ENCODE peak calls at places on chromosomes 13 and 19, in five cellular contexts. L is astrocyte, D is fibroblast of lung, Q is H1, Z is PC-9. Y is an unnamed sample.
A peak's percentile ranks its signal among the peaks of the same experiment; 100 is the strongest.

GRCh38 chr19:36152061-36152885 is at the start of gene COX7A1:
- DNase-seq in L (no peak), D (peak; percentile 42), Q (no peak), Z (no peak), Y (peak; percentile 92)

GRCh38 chr13:74062933-74063332 is 71.3 kb downstream of the KLF12 start:
- DNase-seq in L (peak; percentile 79), D (peak; percentile 67), Q (no peak), Z (no peak), Y (peak; percentile 82)

GRCh38 chr13:39336964-39337363 is 266.0 kb downstream of the LHFPL6 start:
- DNase-seq in L (no peak), D (no peak), Q (no peak), Z (no peak), Y (no peak)

GRCh38 chr19:47135156-47135555 is 4.5 kb downstream of the SAE1 start:
- DNase-seq in L (no peak), D (no peak), Q (no peak), Z (no peak), Y (no peak)

GRCh38 chr13:20254076-20254475 is 22.0 kb upstream of the GJB6 start:
- DNase-seq in L (no peak), D (no peak), Q (no peak), Z (no peak), Y (no peak)

GRCh38 chr19:11187409-11187808 is 9.9 kb downstream of the KANK2 start:
- DNase-seq in L (no peak), D (no peak), Q (no peak), Z (no peak), Y (peak; percentile 62)

GRCh38 chr13:90105276-90105675 is 1242.2 kb upstream of the MIR17HG start:
- DNase-seq in L (peak; percentile 71), D (peak; percentile 12), Q (no peak), Z (peak; percentile 64), Y (no peak)

GRCh38 chr19:52635786-52636570 is 2.2 kb downstream of the ZNF83 start:
- DNase-seq in L (peak; percentile 35), D (no peak), Q (no peak), Z (no peak), Y (peak; percentile 73)

GRCh38 chr19:43527860-43528622 is 1.0 kb upstream of the ETHE1 start:
- DNase-seq in L (no peak), D (no peak), Q (no peak), Z (no peak), Y (peak; percentile 34)

GRCh38 chr13:55230570-55230908 is 1910.2 kb upstream of the PRR20A start:
- DNase-seq in L (no peak), D (no peak), Q (no peak), Z (no peak), Y (no peak)

GRCh38 chr19:2675892-2676291 is 26.6 kb downstream of the GNG7 start:
- DNase-seq in L (no peak), D (no peak), Q (no peak), Z (no peak), Y (peak; percentile 32)
- H3K4me2 ChIP-seq in L (no peak overlapping the region), D (no peak overlapping the region), Q (no peak overlapping the region), Z (no peak overlapping the region), Y (no peak overlapping the region)

GRCh38 chr13:30616927-30617314 is 799 bp upstream of the USPL1 start:
- DNase-seq in L (peak; percentile 92), D (peak; percentile 96), Q (peak; percentile 17), Z (no peak), Y (no peak)

GRCh38 chr13:30618186-30618937 is 642 bp downstream of the USPL1 start:
- DNase-seq in L (no peak), D (no peak), Q (no peak), Z (no peak), Y (no peak)

GRCh38 chr13:30618938-30619289 is 1.2 kb downstream of the USPL1 start:
- DNase-seq in L (no peak), D (no peak), Q (no peak), Z (no peak), Y (no peak)

GRCh38 chr13:30617315-30618185 is at the start of gene USPL1:
- DNase-seq in L (peak; percentile 99), D (peak; percentile 100), Q (peak; percentile 98), Z (peak; percentile 95), Y (peak; percentile 92)

GRCh38 chr13:30615851-30616311 is 1.8 kb upstream of the USPL1 start:
- DNase-seq in L (peak; percentile 24), D (peak; percentile 65), Q (no peak), Z (no peak), Y (no peak)
- H2AFZ ChIP-seq in L (peak overlapping the region; percentile 22), D (peak overlapping the region; percentile 24), Q (no peak overlapping the region), Z (peak overlapping the region; percentile 97), Y (peak overlapping the region; percentile 76)

DNA sequence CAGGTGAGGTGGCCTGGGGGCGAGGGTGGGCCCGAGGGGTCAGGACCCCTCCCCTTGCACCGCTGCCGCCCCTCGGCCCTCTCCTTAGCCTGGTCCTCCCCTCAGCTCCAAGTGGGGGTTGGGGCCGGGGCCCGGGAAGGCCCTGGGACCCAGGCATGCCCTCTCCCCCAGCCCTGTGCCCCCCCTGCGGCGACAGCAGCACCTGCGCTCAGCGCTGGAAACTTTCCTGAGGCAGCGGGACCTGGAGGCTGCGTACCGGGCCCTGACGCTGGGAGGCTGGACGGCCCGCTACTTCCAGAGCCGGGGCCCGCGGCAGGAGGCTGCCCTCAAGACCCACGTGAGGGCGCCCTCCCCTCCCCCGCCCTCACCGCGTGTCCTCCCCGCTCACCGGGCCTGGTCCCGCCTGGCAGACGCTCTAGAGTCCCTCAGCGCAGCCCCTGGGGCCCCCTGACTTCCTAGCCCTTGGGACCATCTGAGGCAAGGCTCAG is 2.4 kb downstream of the KMT5C start:
- DNase-seq in L (no peak), D (no peak), Q (no peak), Z (no peak), Y (peak; percentile 10)
- H3K4me2 ChIP-seq in L (peak overlapping the region; percentile 100), D (no peak overlapping the region), Q (peak overlapping the region; percentile 94), Z (no peak overlapping the region), Y (no peak overlapping the region)

DNA sequence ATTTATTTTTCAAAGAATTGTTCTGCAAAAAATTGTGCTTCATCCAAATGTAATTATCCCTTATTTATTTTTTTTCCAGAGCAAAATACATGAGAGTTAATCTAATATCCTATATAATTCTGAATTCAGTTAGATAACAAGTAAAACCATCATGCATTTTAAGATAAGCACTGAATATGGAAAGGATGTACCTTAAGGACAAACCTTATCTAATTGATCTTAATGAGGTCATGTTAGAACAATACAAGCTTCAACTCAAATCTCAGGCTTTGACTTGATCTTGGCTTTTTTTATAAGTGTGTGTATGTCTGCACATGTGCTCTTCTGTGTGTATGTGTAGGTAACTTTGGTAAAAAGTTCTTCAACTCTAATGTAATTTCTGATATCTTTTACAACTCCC is 1828.8 kb downstream of the PCDH9 start:
- DNase-seq in L (no peak), D (no peak), Q (no peak), Z (no peak), Y (no peak)
- H2AFZ ChIP-seq in L (no peak overlapping the region), D (no peak overlapping the region), Q (no peak overlapping the region), Z (no peak overlapping the region), Y (no peak overlapping the region)

GRCh38 chr19:5882421-5882968 is 12.2 kb upstream of the FUT5 start:
- DNase-seq in L (no peak), D (peak; percentile 37), Q (no peak), Z (no peak), Y (peak; percentile 57)
- H3K4me2 ChIP-seq in L (no peak overlapping the region), D (no peak overlapping the region), Q (no peak overlapping the region), Z (no peak overlapping the region), Y (no peak overlapping the region)

GRCh38 chr13:68257111-68257842 is 1027.1 kb upstream of the PCDH9 start:
- DNase-seq in L (no peak), D (peak; percentile 51), Q (no peak), Z (peak; percentile 66), Y (no peak)

DNA sequence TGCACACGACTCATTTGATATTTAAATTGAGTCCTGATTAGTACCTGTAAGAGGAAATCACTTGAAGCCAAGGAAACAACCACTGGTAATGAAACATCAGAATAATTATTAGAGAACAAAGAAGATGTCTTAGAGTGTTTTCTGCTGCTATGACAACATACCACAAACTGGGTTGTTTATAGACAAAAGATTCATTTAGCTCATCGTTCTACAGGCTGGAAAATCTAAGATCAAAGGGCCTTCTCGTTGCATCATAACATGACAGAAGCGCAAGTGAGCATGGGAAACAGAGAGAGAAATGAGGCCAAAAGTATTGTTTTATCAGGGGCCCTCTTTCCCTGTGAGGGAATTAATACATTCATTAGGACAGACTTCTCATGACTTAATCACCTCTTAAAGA is 1024.0 kb upstream of the PCDH9 start:
- DNase-seq in L (no peak), D (peak; percentile 9), Q (no peak), Z (no peak), Y (no peak)
- H2AFZ ChIP-seq in L (no peak overlapping the region), D (no peak overlapping the region), Q (peak overlapping the region; percentile 70), Z (no peak overlapping the region), Y (no peak overlapping the region)

DNA sequence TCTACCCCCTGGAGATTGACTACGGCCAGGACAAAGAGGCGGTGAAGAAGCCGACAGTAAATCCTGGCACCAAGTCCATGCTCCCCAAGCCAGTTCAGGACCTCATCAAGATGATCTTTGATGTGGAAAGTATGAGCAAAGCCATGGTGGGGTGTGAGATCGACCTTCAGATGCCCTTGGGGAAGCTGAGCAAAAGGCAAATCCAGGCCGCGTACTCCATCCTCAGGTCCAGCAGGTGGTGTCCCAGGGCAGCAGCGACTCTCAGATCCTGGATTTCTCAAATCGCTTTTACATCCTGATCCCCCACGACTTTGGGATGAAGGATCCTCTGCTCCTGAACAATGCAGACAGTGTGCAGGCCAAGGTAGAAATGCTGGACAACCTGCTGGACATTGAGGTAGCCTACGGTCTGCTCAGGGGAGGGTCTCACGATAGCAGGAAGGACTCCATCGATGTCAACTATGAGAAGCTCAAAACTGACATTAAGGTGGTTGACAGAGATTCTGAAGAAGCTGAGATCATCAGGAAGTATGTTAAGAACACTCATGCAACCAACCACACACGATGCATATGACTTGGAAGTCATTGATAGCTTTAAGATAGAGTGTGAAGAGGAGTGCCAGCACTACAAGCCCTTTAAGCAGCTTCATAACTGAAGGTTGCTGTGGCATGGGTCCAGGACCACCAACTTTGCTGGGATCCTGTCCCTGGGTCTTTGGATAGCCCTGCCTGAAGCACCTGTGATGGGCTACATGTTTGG is 24.0 kb upstream of the ANKRD10 start:
- DNase-seq in L (no peak), D (no peak), Q (no peak), Z (no peak), Y (peak; percentile 64)
- H3K4me2 ChIP-seq in L (no peak overlapping the region), D (no peak overlapping the region), Q (no peak overlapping the region), Z (no peak overlapping the region), Y (no peak overlapping the region)

GRCh38 chr19:1796395-1797142 is 15.5 kb downstream of the ATP8B3 start:
- DNase-seq in L (no peak), D (no peak), Q (no peak), Z (no peak), Y (no peak)
- H2AFZ ChIP-seq in L (no peak overlapping the region), D (no peak overlapping the region), Q (no peak overlapping the region), Z (no peak overlapping the region), Y (no peak overlapping the region)

DNA sequence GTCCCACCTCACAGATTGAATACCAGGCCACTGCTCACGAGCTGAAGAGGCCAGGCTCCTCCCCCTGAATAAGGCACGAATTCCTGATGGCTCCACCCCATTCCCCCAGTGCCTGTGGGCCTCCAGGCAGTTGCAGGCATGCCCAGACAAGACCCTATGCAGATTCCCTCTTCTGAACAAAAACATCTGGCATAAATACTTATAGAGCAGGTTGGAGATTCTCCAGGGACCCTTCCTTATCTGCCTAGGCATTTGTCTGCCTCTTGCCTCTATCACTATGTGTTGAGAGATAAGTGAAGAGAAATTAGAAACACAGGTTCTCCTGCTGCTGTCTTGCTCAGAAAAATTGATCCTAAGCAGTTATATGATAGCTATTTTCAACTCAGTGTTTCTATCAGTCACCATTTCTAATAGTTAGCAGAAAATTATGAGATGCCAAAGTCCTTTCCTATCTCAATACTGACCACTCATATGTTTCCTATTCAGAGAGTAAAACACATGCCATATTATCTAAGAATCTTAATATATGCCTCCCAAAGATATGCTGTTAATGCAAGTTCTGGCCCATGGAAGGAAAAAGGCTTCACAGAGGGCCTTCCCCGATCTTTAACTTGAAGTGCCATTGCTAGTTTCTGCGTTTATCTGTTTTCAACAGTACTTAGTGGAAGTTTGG is 364.0 kb downstream of the KCTD12 start:
- DNase-seq in L (peak; percentile 18), D (peak; percentile 54), Q (no peak), Z (no peak), Y (no peak)
- H3K4me2 ChIP-seq in L (no peak overlapping the region), D (no peak overlapping the region), Q (no peak overlapping the region), Z (no peak overlapping the region), Y (no peak overlapping the region)

Y was measured in osteoblast.